ENCODE peak calls at places on chromosome 21, in four cellular contexts. G is GM12878, I is K562, P is HepG2. E is an unnamed sample.

GRCh38 chr21:28851645-28852044 is 141.0 kb downstream of the LTN1 start:
- DNase-seq in G (no peak), I (no peak), P (no peak), E (no peak)

GRCh38 chr21:32185726-32186125 is 93.1 kb downstream of the MIS18A start:
- DNase-seq in G (no peak), I (no peak), P (no peak), E (no peak)

GRCh38 chr21:32624726-32625125 is 12.5 kb upstream of the CFAP298 start:
- DNase-seq in G (no peak), I (no peak), P (no peak), E (no peak)

GRCh38 chr21:32311621-32312020 is 13.0 kb downstream of the MRAP start:
- DNase-seq in G (no peak), I (no peak), P (no peak), E (peak; percentile 43)

GRCh38 chr21:17387030-17387617 is 125.7 kb upstream of the CXADR start:
- DNase-seq in G (peak; percentile 1), I (peak; percentile 43), P (peak; percentile 75), E (no peak)

GRCh38 chr21:26041441-26042180 is 129.0 kb downstream of the APP start:
- DNase-seq in G (no peak), I (no peak), P (no peak), E (no peak)

GRCh38 chr21:45825209-45825602 is 156.4 kb upstream of the COL6A1 start:
- DNase-seq in G (no peak), I (no peak), P (no peak), E (peak; percentile 38)

GRCh38 chr21:31688603-31689368 is 29.3 kb downstream of the SOD1 start:
- DNase-seq in G (no peak), I (no peak), P (no peak), E (no peak)

GRCh38 chr21:27406297-27407009 is 439.6 kb upstream of the ADAMTS5 start:
- DNase-seq in G (no peak), I (no peak), P (no peak), E (no peak)

GRCh38 chr21:46552274-46552673 is 52.6 kb downstream of the S100B start:
- DNase-seq in G (no peak), I (no peak), P (no peak), E (no peak)

GRCh38 chr21:46109251-46110221 is 11.6 kb downstream of the COL6A2 start:
- DNase-seq in G (no peak), I (no peak), P (no peak), E (no peak)

GRCh38 chr21:33950425-33951079 is 34.9 kb upstream of the ATP5PO start:
- DNase-seq in G (no peak), I (no peak), P (no peak), E (peak; percentile 34)

GRCh38 chr21:40053007-40053406 is 185.8 kb downstream of the PCP4 start:
- DNase-seq in G (no peak), I (no peak), P (no peak), E (no peak)

GRCh38 chr21:27225142-27225541 is 258.3 kb upstream of the ADAMTS5 start:
- DNase-seq in G (no peak), I (no peak), P (no peak), E (no peak)

GRCh38 chr21:33033961-33034413 is 8.3 kb downstream of the OLIG2 start:
- DNase-seq in G (no peak), I (no peak), P (no peak), E (no peak)

GRCh38 chr21:34073749-34074282 is 438 bp downstream of the MRPS6 start:
- DNase-seq in G (no peak), I (peak; percentile 87), P (no peak), E (no peak)

GRCh38 chr21:35168702-35169101 is 119.6 kb upstream of the RUNX1 start:
- DNase-seq in G (no peak), I (no peak), P (no peak), E (no peak)

GRCh38 chr21:18191139-18191538 is 53.5 kb upstream of the CHODL start:
- DNase-seq in G (no peak), I (no peak), P (no peak), E (no peak)

GRCh38 chr21:18468775-18469174 is 65.2 kb upstream of the TMPRSS15 start:
- DNase-seq in G (no peak), I (no peak), P (no peak), E (no peak)

GRCh38 chr21:38273745-38274544 is 17.2 kb downstream of the KCNJ15 start:
- DNase-seq in G (no peak), I (no peak), P (no peak), E (no peak)
- TF ChIP-seq CEBPB in G (no peak), I (no peak), P (no peak), E (no peak)

DNA sequence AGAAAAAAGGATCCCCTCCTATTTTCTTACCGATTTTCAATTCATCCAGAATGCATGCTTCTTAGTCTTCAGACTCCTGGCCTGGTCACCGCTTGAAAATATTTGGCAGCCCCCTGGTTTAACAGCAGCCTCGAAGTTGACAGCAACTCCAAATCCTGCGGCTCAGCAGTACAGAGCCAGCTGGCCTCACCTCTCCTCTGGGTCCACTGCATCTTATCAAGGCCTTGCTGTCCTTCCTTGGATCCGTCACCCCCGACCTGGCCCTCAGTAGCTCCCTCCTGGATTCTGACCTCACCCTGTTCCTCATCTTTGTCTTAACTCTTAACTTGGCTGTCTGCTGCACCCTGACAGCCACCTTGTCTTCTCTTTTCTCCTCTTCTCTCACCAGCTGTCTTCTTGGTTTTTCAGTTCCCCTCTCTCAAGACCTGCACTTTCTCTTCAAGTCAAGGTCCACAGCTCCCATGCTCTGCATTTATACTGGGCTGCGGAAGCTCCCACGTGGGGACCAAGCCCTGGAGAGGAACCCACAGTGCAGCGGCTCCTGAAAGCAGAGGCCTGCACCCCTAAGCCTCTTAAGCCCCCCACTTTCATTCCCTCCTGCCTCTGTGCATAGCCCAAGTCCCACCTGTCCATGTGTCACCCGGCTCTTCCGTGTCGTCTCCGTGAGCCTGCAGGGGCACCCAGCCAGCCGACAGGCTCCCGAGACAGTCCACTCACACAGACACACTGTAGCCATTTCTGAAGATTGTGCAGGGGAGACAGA is 6.0 kb downstream of the MX2 start:
- DNase-seq in G (peak; percentile 86), I (no peak), P (no peak), E (no peak)
- TF ChIP-seq HDAC2 in G (no peak), I (no peak), P (no peak), E (no peak)

GRCh38 chr21:36708512-36709029 is 9.7 kb downstream of the SIM2 start:
- DNase-seq in G (no peak), I (no peak), P (no peak), E (no peak)

GRCh38 chr21:36707763-36708511 is 9.0 kb downstream of the SIM2 start:
- DNase-seq in G (no peak), I (no peak), P (no peak), E (peak; percentile 70)

GRCh38 chr21:36710729-36711048 is 11.8 kb downstream of the SIM2 start:
- DNase-seq in G (no peak), I (peak; percentile 45), P (no peak), E (peak; percentile 60)

GRCh38 chr21:36709868-36710728 is 11.2 kb downstream of the SIM2 start:
- DNase-seq in G (no peak), I (no peak), P (no peak), E (peak; percentile 66)

DNA sequence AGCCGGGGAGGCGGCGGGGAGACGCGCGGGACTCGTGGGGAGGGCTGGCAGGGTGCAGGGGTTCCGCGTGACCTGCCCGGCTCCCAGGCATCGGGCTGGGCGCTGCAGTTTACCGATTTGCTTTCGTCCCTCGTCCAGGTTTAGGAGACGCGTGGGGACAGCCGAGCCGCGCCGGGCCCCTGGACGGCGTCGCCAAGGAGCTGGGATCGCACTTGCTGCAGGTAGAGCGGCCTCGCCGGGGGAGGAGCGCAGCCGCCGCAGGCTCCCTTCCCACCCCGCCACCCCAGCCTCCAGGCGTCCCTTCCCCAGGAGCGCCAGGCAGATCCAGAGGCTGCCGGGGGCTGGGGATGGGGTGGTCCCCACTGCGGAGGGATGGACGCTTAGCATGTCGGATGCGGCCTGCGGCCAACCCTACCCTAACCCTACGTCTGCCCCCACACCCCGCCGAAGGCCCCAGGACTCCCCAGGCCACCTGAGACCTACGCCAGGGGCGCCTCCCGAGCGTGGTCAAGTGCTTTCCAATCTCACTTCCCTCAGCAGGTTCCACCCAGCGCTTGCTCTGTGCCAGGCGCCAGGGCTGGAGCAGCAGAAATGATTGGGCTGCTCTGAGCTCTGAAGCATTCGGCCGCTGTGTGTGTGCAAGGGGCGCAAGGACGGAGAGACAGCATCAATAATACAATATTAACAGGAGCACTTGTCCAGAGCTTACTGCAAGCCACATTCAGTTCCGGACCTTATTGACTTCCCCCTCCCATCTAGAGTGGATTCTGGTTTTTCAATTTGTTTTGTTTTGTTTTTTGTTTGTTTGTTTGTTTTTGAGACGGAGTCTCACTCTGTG is 10.3 kb downstream of the SIM2 start:
- DNase-seq in G (no peak), I (no peak), P (no peak), E (peak; percentile 69)
- TF ChIP-seq ATF3 in G (no peak), I (no peak), P (no peak), E (no peak)

DNA sequence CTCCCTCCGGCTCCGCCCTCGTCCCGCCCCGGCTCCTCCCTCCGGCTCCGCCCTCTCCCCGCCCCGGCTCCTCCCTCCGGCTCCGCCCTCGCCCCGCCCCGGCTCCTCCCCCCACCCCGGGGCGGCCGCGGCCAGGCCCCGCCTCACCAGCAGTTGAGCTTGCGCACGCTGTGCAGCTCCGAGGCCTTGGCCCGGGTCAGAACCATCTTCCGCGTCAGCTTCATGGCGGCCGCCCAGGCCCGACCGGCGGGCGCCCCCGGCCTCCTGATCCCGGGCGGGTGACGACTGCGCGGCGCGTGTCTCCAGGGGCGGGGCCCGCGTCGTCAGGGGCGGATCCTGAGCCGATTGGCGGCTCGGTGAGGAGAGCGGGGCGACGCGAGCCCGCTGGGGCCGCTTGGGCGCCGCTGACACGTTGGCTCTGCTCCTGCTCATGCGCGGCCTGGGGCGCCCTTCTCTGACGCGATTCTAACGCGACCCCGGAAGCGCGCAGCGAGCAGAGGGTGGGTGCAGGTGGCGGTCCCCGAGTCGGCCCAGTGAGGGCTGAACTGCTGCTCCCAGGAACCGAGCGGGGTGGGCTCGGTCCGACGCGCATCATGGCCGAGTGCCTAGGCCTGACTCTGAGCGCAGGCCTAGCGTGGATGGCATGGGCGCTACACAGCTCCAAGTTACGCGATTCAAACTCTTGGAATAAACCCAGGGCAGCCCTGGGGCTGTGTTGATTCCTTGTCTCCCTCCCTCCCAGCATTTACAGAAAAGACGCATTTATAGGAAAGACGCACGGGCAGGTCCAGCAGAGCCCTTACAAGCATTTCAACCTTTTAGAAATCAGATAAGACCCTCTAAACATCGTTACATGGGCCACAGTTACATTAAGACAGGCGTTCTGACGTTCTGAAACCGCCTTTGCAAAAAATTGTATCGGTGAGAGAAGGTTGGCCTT is at the start of gene CFAP410:
- DNase-seq in G (peak; percentile 76), I (peak; percentile 99), P (peak; percentile 88), E (peak; percentile 84)
- TF ChIP-seq CEBPB in G (no peak), I (no peak), P (no peak), E (no peak)